ENCODE peak calls at places on chromosomes 11 and 22, in six cellular contexts. P is IMR-90, G is A549, L is HepG2, S is GM12878, X is K562. E is an unnamed sample.

GRCh38 chr22:31019276-31019930 is 50.3 kb downstream of the TUG1 start:
- DNase-seq in P (no peak), G (no peak), L (no peak), S (no peak), X (no peak), E (no peak)

GRCh38 chr11:561148-562003 is 606 bp downstream of the RASSF7 start:
- DNase-seq in P (no peak), G (peak; percentile 81), L (peak; percentile 87), S (no peak), X (peak; percentile 37), E (no peak)

GRCh38 chr22:44884968-44885805 is 124.6 kb downstream of the PHF21B start:
- DNase-seq in P (no peak), G (no peak), L (peak; percentile 18), S (no peak), X (no peak), E (no peak)

GRCh38 chr22:19705181-19705934 is 8.9 kb upstream of the SEPTIN5 start:
- DNase-seq in P (no peak), G (no peak), L (no peak), S (no peak), X (peak; percentile 43), E (no peak)

GRCh38 chr11:88420165-88420781 is 82.7 kb upstream of the CTSC start:
- DNase-seq in P (peak; percentile 78), G (no peak), L (no peak), S (no peak), X (peak; percentile 72), E (no peak)

GRCh38 chr11:65650547-65651338 is 12.0 kb downstream of the RELA start:
- DNase-seq in P (no peak), G (no peak), L (no peak), S (no peak), X (no peak), E (no peak)

GRCh38 chr11:86416494-86416893 is 41.8 kb downstream of the CCDC81 start:
- DNase-seq in P (peak; percentile 60), G (no peak), L (no peak), S (no peak), X (peak; percentile 55), E (no peak)

GRCh38 chr11:15906481-15907035 is 449.8 kb downstream of the SOX6 start:
- DNase-seq in P (no peak), G (no peak), L (no peak), S (no peak), X (no peak), E (no peak)

GRCh38 chr11:84780689-84781293 is 846.4 kb downstream of the DLG2 start:
- DNase-seq in P (peak; percentile 15), G (peak; percentile 30), L (peak; percentile 6), S (no peak), X (no peak), E (peak; percentile 6)

GRCh38 chr11:113634940-113635575 is 71.0 kb downstream of the TMPRSS5 start:
- DNase-seq in P (no peak), G (no peak), L (no peak), S (no peak), X (peak; percentile 68), E (no peak)

GRCh38 chr11:63866211-63866610 is 27.3 kb downstream of the MARK2 start:
- DNase-seq in P (peak; percentile 61), G (no peak), L (no peak), S (peak; percentile 86), X (peak; percentile 52), E (no peak)

GRCh38 chr22:29716814-29717213 is 3.0 kb upstream of the CABP7 start:
- DNase-seq in P (peak; percentile 80), G (peak; percentile 55), L (peak; percentile 84), S (no peak), X (peak; percentile 70), E (peak; percentile 67)

GRCh38 chr11:45146072-45147016 is at the start of gene PRDM11:
- DNase-seq in P (peak; percentile 72), G (peak; percentile 68), L (no peak), S (no peak), X (peak; percentile 56), E (peak; percentile 60)

GRCh38 chr11:109522116-109522755 is 100.2 kb downstream of the C11orf87 start:
- DNase-seq in P (no peak), G (no peak), L (no peak), S (no peak), X (no peak), E (no peak)

GRCh38 chr11:115168229-115168671 is 336.0 kb downstream of the CADM1 start:
- DNase-seq in P (no peak), G (no peak), L (no peak), S (no peak), X (no peak), E (no peak)

GRCh38 chr11:116261616-116262015 is 511.2 kb downstream of the BUD13 start:
- DNase-seq in P (no peak), G (no peak), L (no peak), S (no peak), X (no peak), E (no peak)
- TF ChIP-seq BHLHE40 in P (no peak), G (no peak), L (no peak), S (no peak), X (no peak), E (no peak)

GRCh38 chr11:102291831-102292230 is 25.5 kb upstream of the BIRC3 start:
- DNase-seq in P (no peak), G (no peak), L (no peak), S (no peak), X (no peak), E (no peak)

GRCh38 chr11:102289510-102290078 is 27.7 kb upstream of the BIRC3 start:
- DNase-seq in P (no peak), G (no peak), L (no peak), S (no peak), X (no peak), E (no peak)

GRCh38 chr11:102293873-102294601 is 23.2 kb upstream of the BIRC3 start:
- DNase-seq in P (peak; percentile 66), G (peak; percentile 71), L (peak; percentile 54), S (no peak), X (peak; percentile 51), E (peak; percentile 42)

GRCh38 chr11:102292951-102293350 is 24.3 kb upstream of the BIRC3 start:
- DNase-seq in P (no peak), G (no peak), L (no peak), S (no peak), X (no peak), E (no peak)

GRCh38 chr11:102295045-102295444 is 22.2 kb upstream of the BIRC3 start:
- DNase-seq in P (no peak), G (no peak), L (no peak), S (no peak), X (no peak), E (no peak)
- TF ChIP-seq BHLHE40 in P (no peak), G (no peak), L (no peak), S (no peak), X (no peak), E (no peak)

DNA sequence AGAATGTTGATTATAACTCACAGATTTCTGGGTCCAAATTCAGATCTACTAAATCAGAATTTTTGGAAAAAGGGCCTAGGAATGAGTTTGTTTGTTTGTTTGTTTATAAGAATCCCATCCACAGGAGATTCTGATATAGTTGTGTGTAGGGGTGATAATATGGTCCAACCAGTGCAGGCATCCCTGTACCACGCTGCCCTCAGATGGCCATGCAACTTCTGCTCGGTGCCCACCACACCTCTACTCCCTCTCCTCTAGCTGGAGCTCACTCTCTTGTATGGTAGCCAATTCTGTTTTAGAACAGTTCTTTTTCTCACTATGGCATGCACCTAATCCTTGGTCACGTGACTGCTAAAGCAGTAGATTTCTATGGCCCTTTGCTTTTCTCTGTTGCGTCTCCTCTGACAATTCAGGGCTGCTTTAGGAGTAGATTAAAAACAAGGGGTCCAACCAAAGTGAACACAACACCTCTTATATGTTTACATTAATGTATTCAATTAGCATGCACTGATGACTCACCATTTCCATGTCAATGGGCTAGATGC is 103.3 kb upstream of the KCNA4 start:
- DNase-seq in P (no peak), G (no peak), L (no peak), S (no peak), X (no peak), E (no peak)
- TF ChIP-seq BHLHE40 in P (no peak), G (no peak), L (no peak), S (no peak), X (no peak), E (no peak)

GRCh38 chr22:37623075-37624016 is 14.7 kb downstream of the GGA1 start:
- DNase-seq in P (peak; percentile 43), G (peak; percentile 32), L (peak; percentile 50), S (no peak), X (peak; percentile 70), E (peak; percentile 86)
- TF ChIP-seq BHLHE40 in P (no peak), G (no peak), L (no peak), S (peak; percentile 18), X (no peak), E (no peak)

GRCh38 chr22:47088480-47089145 is 326.2 kb downstream of the TBC1D22A start:
- DNase-seq in P (peak; percentile 10), G (no peak), L (no peak), S (no peak), X (no peak), E (no peak)
- TF ChIP-seq BHLHE40 in P (no peak), G (no peak), L (no peak), S (no peak), X (no peak), E (no peak)

E was measured in HEK293T.